ENCODE peak calls at places on chromosomes 3 and 15, in six cellular contexts. One of them, this sample, is unnamed. For H3K4me1, the result is how much of the 10 kb centered on the place peaks cover.

GRCh38 chr3:196422976-196423781 is 9.0 kb downstream of the UBXN7 start:
- DNase-seq in PC-3: no peak
- DNase-seq in body of pancreas: peak
- DNase-seq in left lung: peak
- DNase-seq in stomach: peak
- DNase-seq in sigmoid colon: peak
- DNase-seq in this sample: no peak

GRCh38 chr15:89175617-89176191 is 45.7 kb downstream of the RLBP1 start:
- DNase-seq in stomach: no peak
- DNase-seq in body of pancreas: no peak
- DNase-seq in PC-3: no peak
- DNase-seq in left lung: no peak
- DNase-seq in sigmoid colon: peak
- DNase-seq in this sample: no peak

GRCh38 chr3:12444582-12445468 is 39.5 kb upstream of the TSEN2 start:
- DNase-seq in sigmoid colon: peak
- DNase-seq in PC-3: peak
- DNase-seq in body of pancreas: no peak
- DNase-seq in left lung: no peak
- DNase-seq in stomach: peak
- DNase-seq in this sample: no peak

GRCh38 chr3:13062647-13063046 is 10.6 kb downstream of the IQSEC1 start:
- DNase-seq in sigmoid colon: no peak
- DNase-seq in stomach: no peak
- DNase-seq in PC-3: peak
- DNase-seq in body of pancreas: no peak
- DNase-seq in left lung: peak
- DNase-seq in this sample: no peak

GRCh38 chr3:113354307-113354706 is 87.0 kb downstream of the CFAP44 start:
- DNase-seq in PC-3: peak
- DNase-seq in sigmoid colon: no peak
- DNase-seq in body of pancreas: no peak
- DNase-seq in left lung: no peak
- DNase-seq in stomach: no peak
- DNase-seq in this sample: no peak

GRCh38 chr3:138148503-138148902 is 16.3 kb upstream of the A4GNT start:
- DNase-seq in sigmoid colon: no peak
- DNase-seq in PC-3: peak
- DNase-seq in body of pancreas: no peak
- DNase-seq in left lung: no peak
- DNase-seq in stomach: no peak
- DNase-seq in this sample: no peak

GRCh38 chr3:13808576-13808975 is 71.3 kb downstream of the WNT7A start:
- DNase-seq in sigmoid colon: no peak
- DNase-seq in body of pancreas: no peak
- DNase-seq in left lung: no peak
- DNase-seq in PC-3: no peak
- DNase-seq in stomach: no peak
- DNase-seq in this sample: no peak

GRCh38 chr3:124634210-124635168 is 95.8 kb upstream of the UMPS start:
- DNase-seq in PC-3: no peak
- DNase-seq in sigmoid colon: no peak
- DNase-seq in stomach: no peak
- DNase-seq in left lung: no peak
- DNase-seq in body of pancreas: no peak
- DNase-seq in this sample: no peak

GRCh38 chr3:24769918-24770317 is 275.3 kb upstream of the THRB start:
- DNase-seq in body of pancreas: no peak
- DNase-seq in PC-3: no peak
- DNase-seq in stomach: no peak
- DNase-seq in sigmoid colon: no peak
- DNase-seq in left lung: no peak
- DNase-seq in this sample: no peak
- H3K27ac ChIP-seq in body of pancreas: no peak
- H3K27ac ChIP-seq in PC-3: no peak
- H3K27ac ChIP-seq in stomach: no peak
- H3K27ac ChIP-seq in sigmoid colon: no peak
- H3K27ac ChIP-seq in left lung: no peak
- H3K27ac ChIP-seq in this sample: no peak

GRCh38 chr15:65743637-65744252 is 48.3 kb downstream of the DENND4A start:
- DNase-seq in stomach: no peak
- DNase-seq in body of pancreas: no peak
- DNase-seq in sigmoid colon: no peak
- DNase-seq in left lung: no peak
- DNase-seq in PC-3: no peak
- DNase-seq in this sample: no peak
- H3K4me1 ChIP-seq in stomach: under half
- H3K4me1 ChIP-seq in body of pancreas: under half
- H3K4me1 ChIP-seq in sigmoid colon: under half
- H3K4me1 ChIP-seq in left lung: under half
- H3K4me1 ChIP-seq in PC-3: under half
- H3K4me1 ChIP-seq in this sample: under half

DNA sequence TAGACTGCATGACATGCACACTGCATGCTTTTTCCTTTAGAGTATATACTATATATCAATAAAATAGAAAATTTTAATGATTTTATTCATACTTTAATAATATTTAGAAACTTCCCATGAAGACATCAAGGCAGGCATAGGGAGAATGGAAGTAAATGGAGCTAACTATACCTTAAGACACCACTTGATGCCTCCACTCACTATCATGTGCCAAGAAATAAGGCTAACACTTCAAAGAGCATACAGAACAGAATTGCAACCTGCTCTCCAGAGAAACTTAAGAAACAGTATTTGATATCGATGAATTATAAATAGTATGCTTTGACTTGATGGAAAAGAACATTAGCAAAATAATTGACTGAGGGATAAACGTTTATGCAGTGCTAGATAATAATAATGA is 192.6 kb upstream of the MBNL1 start:
- DNase-seq in left lung: no peak
- DNase-seq in sigmoid colon: no peak
- DNase-seq in stomach: no peak
- DNase-seq in PC-3: peak
- DNase-seq in body of pancreas: no peak
- DNase-seq in this sample: no peak
- TF ChIP-seq CTCF in left lung: no peak
- TF ChIP-seq CTCF in sigmoid colon: no peak
- TF ChIP-seq CTCF in stomach: no peak
- TF ChIP-seq CTCF in PC-3: no peak
- TF ChIP-seq CTCF in body of pancreas: no peak
- TF ChIP-seq CTCF in this sample: no peak

DNA sequence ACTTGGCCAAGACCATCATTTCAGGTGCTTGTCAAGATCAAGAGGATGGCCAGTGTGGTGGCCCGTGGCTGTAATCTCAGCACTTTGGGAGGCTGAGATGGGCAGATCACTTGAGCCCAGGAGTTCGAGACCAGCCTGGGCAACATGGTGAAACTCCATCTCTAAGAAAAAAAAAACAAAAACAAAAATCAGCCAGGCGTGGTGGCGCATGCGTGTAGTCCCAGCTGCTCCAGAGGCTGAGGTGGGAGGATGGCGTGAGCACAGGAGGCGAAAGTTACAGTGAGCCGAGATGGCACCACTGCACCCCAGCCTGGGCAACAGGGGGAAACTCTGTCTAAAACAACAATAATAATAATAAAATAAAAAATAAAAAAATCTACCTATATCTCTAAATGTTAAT is 15.0 kb downstream of the CRABP1 start:
- DNase-seq in sigmoid colon: no peak
- DNase-seq in stomach: no peak
- DNase-seq in left lung: no peak
- DNase-seq in PC-3: no peak
- DNase-seq in body of pancreas: no peak
- DNase-seq in this sample: no peak
- H3K27ac ChIP-seq in sigmoid colon: no peak
- H3K27ac ChIP-seq in stomach: no peak
- H3K27ac ChIP-seq in left lung: no peak
- H3K27ac ChIP-seq in PC-3: no peak
- H3K27ac ChIP-seq in body of pancreas: no peak
- H3K27ac ChIP-seq in this sample: no peak

GRCh38 chr15:40425681-40426080 is 15.1 kb upstream of the BAHD1 start:
- DNase-seq in body of pancreas: no peak
- DNase-seq in PC-3: no peak
- DNase-seq in left lung: no peak
- DNase-seq in sigmoid colon: no peak
- DNase-seq in stomach: no peak
- DNase-seq in this sample: no peak
- H3K4me1 ChIP-seq in body of pancreas: under half
- H3K4me1 ChIP-seq in PC-3: under half
- H3K4me1 ChIP-seq in left lung: under half
- H3K4me1 ChIP-seq in sigmoid colon: under half
- H3K4me1 ChIP-seq in stomach: under half
- H3K4me1 ChIP-seq in this sample: under half

GRCh38 chr3:36444909-36445308 is 64.6 kb downstream of the STAC start:
- DNase-seq in left lung: no peak
- DNase-seq in stomach: no peak
- DNase-seq in sigmoid colon: no peak
- DNase-seq in PC-3: peak
- DNase-seq in body of pancreas: no peak
- DNase-seq in this sample: no peak

GRCh38 chr3:36451816-36452215 is 71.5 kb downstream of the STAC start:
- DNase-seq in stomach: no peak
- DNase-seq in PC-3: no peak
- DNase-seq in body of pancreas: no peak
- DNase-seq in left lung: no peak
- DNase-seq in sigmoid colon: no peak
- DNase-seq in this sample: no peak

GRCh38 chr3:36447063-36447462 is 66.8 kb downstream of the STAC start:
- DNase-seq in stomach: no peak
- DNase-seq in sigmoid colon: no peak
- DNase-seq in body of pancreas: no peak
- DNase-seq in left lung: no peak
- DNase-seq in PC-3: no peak
- DNase-seq in this sample: no peak

GRCh38 chr3:36443042-36443686 is 62.9 kb downstream of the STAC start:
- DNase-seq in body of pancreas: no peak
- DNase-seq in left lung: peak
- DNase-seq in PC-3: no peak
- DNase-seq in sigmoid colon: no peak
- DNase-seq in stomach: no peak
- DNase-seq in this sample: no peak

DNA sequence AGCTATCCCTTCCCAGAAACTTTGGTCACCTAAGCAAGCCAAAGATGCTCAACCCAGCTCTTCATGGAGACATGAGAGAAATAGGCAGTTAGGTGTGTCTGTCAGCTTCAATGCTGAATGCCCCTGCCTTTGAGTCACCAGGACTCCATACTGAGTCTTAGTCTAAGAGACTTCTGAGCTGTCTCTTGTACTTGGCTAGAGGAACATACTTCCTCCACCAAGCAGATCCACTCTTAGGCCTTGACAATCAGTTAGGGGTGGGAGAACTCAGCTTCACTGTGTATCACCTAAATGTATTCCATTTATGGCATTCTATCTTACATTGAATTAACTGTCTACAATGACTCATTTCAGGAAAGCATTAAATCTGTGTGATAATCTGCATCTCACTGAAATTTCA is 65.9 kb downstream of the STAC start:
- DNase-seq in PC-3: peak
- DNase-seq in sigmoid colon: no peak
- DNase-seq in body of pancreas: no peak
- DNase-seq in stomach: no peak
- DNase-seq in left lung: no peak
- DNase-seq in this sample: no peak
- TF ChIP-seq CTCF in PC-3: no peak
- TF ChIP-seq CTCF in sigmoid colon: no peak
- TF ChIP-seq CTCF in body of pancreas: no peak
- TF ChIP-seq CTCF in stomach: no peak
- TF ChIP-seq CTCF in left lung: no peak
- TF ChIP-seq CTCF in this sample: no peak

DNA sequence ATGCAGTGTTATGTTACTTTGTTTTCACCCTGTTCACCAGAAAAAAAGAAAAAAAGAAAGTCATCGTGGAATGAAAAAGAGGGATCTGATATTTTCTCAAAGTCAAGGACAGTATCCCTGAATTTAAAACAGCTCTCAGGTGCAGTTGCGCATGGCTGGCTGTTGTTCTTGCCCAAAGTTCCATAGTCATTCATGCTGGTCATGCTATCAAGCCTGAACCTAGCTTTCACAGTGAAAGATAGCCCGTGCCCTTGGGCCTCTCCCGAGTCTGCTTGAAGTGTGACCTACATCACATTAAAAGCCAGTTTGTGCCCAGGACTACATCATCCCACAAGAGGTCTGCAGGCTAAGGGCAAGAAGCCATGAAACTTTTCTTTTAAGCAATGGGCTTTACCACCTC is 522.6 kb upstream of the MCTP2 start:
- DNase-seq in sigmoid colon: no peak
- DNase-seq in stomach: no peak
- DNase-seq in left lung: no peak
- DNase-seq in body of pancreas: no peak
- DNase-seq in PC-3: no peak
- DNase-seq in this sample: no peak
- H3K27ac ChIP-seq in sigmoid colon: no peak
- H3K27ac ChIP-seq in stomach: no peak
- H3K27ac ChIP-seq in left lung: no peak
- H3K27ac ChIP-seq in body of pancreas: no peak
- H3K27ac ChIP-seq in PC-3: no peak
- H3K27ac ChIP-seq in this sample: no peak

GRCh38 chr3:120438971-120439370 is 11.8 kb downstream of the FSTL1 start:
- DNase-seq in left lung: no peak
- DNase-seq in stomach: no peak
- DNase-seq in body of pancreas: peak
- DNase-seq in sigmoid colon: peak
- DNase-seq in PC-3: peak
- DNase-seq in this sample: no peak
- H3K4me1 ChIP-seq in left lung: under half
- H3K4me1 ChIP-seq in stomach: under half
- H3K4me1 ChIP-seq in body of pancreas: under half
- H3K4me1 ChIP-seq in sigmoid colon: half or more
- H3K4me1 ChIP-seq in PC-3: half or more
- H3K4me1 ChIP-seq in this sample: under half

GRCh38 chr3:3589715-3590130 is 209.5 kb upstream of the LRRN1 start:
- DNase-seq in sigmoid colon: no peak
- DNase-seq in left lung: no peak
- DNase-seq in body of pancreas: no peak
- DNase-seq in PC-3: no peak
- DNase-seq in stomach: no peak
- DNase-seq in this sample: peak

GRCh38 chr3:3586843-3587626 is 212.2 kb upstream of the LRRN1 start:
- DNase-seq in sigmoid colon: no peak
- DNase-seq in PC-3: no peak
- DNase-seq in stomach: no peak
- DNase-seq in body of pancreas: no peak
- DNase-seq in left lung: no peak
- DNase-seq in this sample: no peak
- TF ChIP-seq CTCF in sigmoid colon: no peak
- TF ChIP-seq CTCF in PC-3: no peak
- TF ChIP-seq CTCF in stomach: no peak
- TF ChIP-seq CTCF in body of pancreas: no peak
- TF ChIP-seq CTCF in left lung: no peak
- TF ChIP-seq CTCF in this sample: no peak